ENCODE peak calls at places on chromosome 2, in six cellular contexts. L is midbrain, Y is heart right ventricle, G is upper lobe of right lung, K is NCI-H2171, Q is suprapubic skin. E is an unnamed sample.

GRCh38 chr2:127107622-127107999 is 657 bp upstream of the BIN1 start:
- DNase-seq in L (no peak), Y (no peak), G (no peak), K (no peak), Q (peak; percentile 47), E (peak; percentile 29)

GRCh38 chr2:197215988-197216979 is 94.3 kb downstream of the ANKRD44 start:
- DNase-seq in L (no peak), Y (no peak), G (no peak), K (no peak), Q (no peak), E (no peak)

GRCh38 chr2:118786691-118787090 is 60.8 kb downstream of the EN1 start:
- DNase-seq in L (no peak), Y (no peak), G (no peak), K (no peak), Q (no peak), E (no peak)

GRCh38 chr2:9975805-9976447 is 24.4 kb downstream of the GRHL1 start:
- DNase-seq in L (no peak), Y (no peak), G (no peak), K (no peak), Q (no peak), E (no peak)

GRCh38 chr2:144522741-144523605 is 3.1 kb upstream of the ZEB2 start:
- DNase-seq in L (no peak), Y (peak; percentile 53), G (no peak), K (no peak), Q (peak; percentile 68), E (no peak)

GRCh38 chr2:236889081-236889780 is 196.5 kb upstream of the COPS8 start:
- DNase-seq in L (no peak), Y (no peak), G (no peak), K (no peak), Q (no peak), E (no peak)

GRCh38 chr2:54801422-54801821 is 78.0 kb downstream of the EML6 start:
- DNase-seq in L (peak; percentile 13), Y (no peak), G (no peak), K (no peak), Q (no peak), E (no peak)

GRCh38 chr2:209383212-209383611 is 40.6 kb upstream of the MAP2 start:
- DNase-seq in L (no peak), Y (no peak), G (no peak), K (no peak), Q (no peak), E (no peak)

GRCh38 chr2:70619167-70619566 is 65.5 kb upstream of the TGFA start:
- DNase-seq in L (no peak), Y (no peak), G (no peak), K (no peak), Q (no peak), E (no peak)

GRCh38 chr2:39487398-39488250 is 50.5 kb upstream of the MAP4K3 start:
- DNase-seq in L (no peak), Y (no peak), G (no peak), K (no peak), Q (no peak), E (no peak)

GRCh38 chr2:32427672-32428622 is 71.1 kb downstream of the BIRC6 start:
- DNase-seq in L (no peak), Y (no peak), G (no peak), K (no peak), Q (no peak), E (peak; percentile 6)

GRCh38 chr2:226211439-226211838 is 588.2 kb downstream of the IRS1 start:
- DNase-seq in L (peak; percentile 3), Y (no peak), G (no peak), K (no peak), Q (no peak), E (no peak)

GRCh38 chr2:156466739-156467405 is 30.7 kb downstream of the GPD2 start:
- DNase-seq in L (peak; percentile 59), Y (no peak), G (no peak), K (no peak), Q (no peak), E (no peak)

GRCh38 chr2:43225093-43225787 is 1.2 kb downstream of the ZFP36L2 start:
- DNase-seq in L (peak; percentile 41), Y (peak; percentile 55), G (peak; percentile 83), K (no peak), Q (peak; percentile 78), E (no peak)

GRCh38 chr2:99072556-99072955 is 69.0 kb upstream of the C2orf15 start:
- DNase-seq in L (no peak), Y (no peak), G (no peak), K (no peak), Q (no peak), E (no peak)

GRCh38 chr2:233922471-233922870 is 5.3 kb downstream of the TRPM8 start:
- DNase-seq in L (no peak), Y (no peak), G (no peak), K (no peak), Q (no peak), E (no peak)

GRCh38 chr2:111904726-111905476 is 6.5 kb downstream of the MERTK start:
- DNase-seq in L (no peak), Y (no peak), G (no peak), K (no peak), Q (no peak), E (no peak)

GRCh38 chr2:170669909-170670308 is 45.2 kb upstream of the SP5 start:
- DNase-seq in L (no peak), Y (no peak), G (no peak), K (no peak), Q (no peak), E (no peak)

GRCh38 chr2:41878056-41878455 is 169.8 kb upstream of the PKDCC start:
- DNase-seq in L (no peak), Y (no peak), G (no peak), K (no peak), Q (no peak), E (peak; percentile 18)

GRCh38 chr2:119257198-119257597 is 33.6 kb downstream of the STEAP3 start:
- DNase-seq in L (no peak), Y (no peak), G (no peak), K (no peak), Q (no peak), E (no peak)

GRCh38 chr2:54073796-54074195 is 41.6 kb upstream of the ACYP2 start:
- DNase-seq in L (no peak), Y (no peak), G (no peak), K (no peak), Q (no peak), E (no peak)

GRCh38 chr2:169768262-169768995 is 30.2 kb upstream of the SSB start:
- DNase-seq in L (no peak), Y (peak; percentile 24), G (peak; percentile 65), K (no peak), Q (peak; percentile 63), E (no peak)

GRCh38 chr2:227655454-227655853 is 11.2 kb upstream of the SCYGR5 start:
- DNase-seq in L (no peak), Y (no peak), G (no peak), K (no peak), Q (no peak), E (no peak)

GRCh38 chr2:162890690-162891311 is 52.2 kb upstream of the KCNH7 start:
- DNase-seq in L (peak; percentile 4), Y (no peak), G (no peak), K (peak; percentile 56), Q (no peak), E (peak; percentile 37)

GRCh38 chr2:161983896-161984295 is 90.1 kb downstream of the DPP4 start:
- DNase-seq in L (no peak), Y (no peak), G (no peak), K (no peak), Q (no peak), E (no peak)

GRCh38 chr2:16522031-16522818 is 143.4 kb downstream of the CYRIA start:
- DNase-seq in L (no peak), Y (no peak), G (no peak), K (no peak), Q (no peak), E (no peak)

GRCh38 chr2:233083782-233084181 is 23.6 kb downstream of the INPP5D start:
- DNase-seq in L (no peak), Y (no peak), G (peak; percentile 28), K (no peak), Q (peak; percentile 3), E (no peak)

GRCh38 chr2:109481196-109481555 is 132.6 kb downstream of the SEPTIN10 start:
- DNase-seq in L (no peak), Y (no peak), G (no peak), K (peak; percentile 40), Q (no peak), E (peak; percentile 71)

GRCh38 chr2:7972670-7973069 is 709.2 kb upstream of the ID2 start:
- DNase-seq in L (no peak), Y (no peak), G (no peak), K (no peak), Q (no peak), E (no peak)

GRCh38 chr2:128436498-128437180 is 118.0 kb upstream of the HS6ST1 start:
- DNase-seq in L (no peak), Y (no peak), G (peak; percentile 9), K (no peak), Q (peak; percentile 9), E (peak; percentile 29)

GRCh38 chr2:118310016-118310877 is 222.0 kb downstream of the INSIG2 start:
- DNase-seq in L (peak; percentile 34), Y (peak; percentile 13), G (peak; percentile 71), K (no peak), Q (peak; percentile 68), E (no peak)

GRCh38 chr2:98743835-98744234 is 12.9 kb upstream of the MGAT4A start:
- DNase-seq in L (no peak), Y (no peak), G (no peak), K (peak; percentile 7), Q (no peak), E (no peak)

E was measured in NCI-H1694.